ENCODE peak calls at places on chromosomes 3 and 15, in five cellular contexts. P is upper lobe of right lung, Z is ovary, K is A549, T is lower lobe of right lung. M is an unnamed sample.

GRCh38 chr15:31487811-31488436 is 161.3 kb downstream of the KLF13 start:
- DNase-seq in P (peak), Z (no peak), K (peak), T (no peak), M (no peak)

GRCh38 chr3:73716418-73716817 is 91.7 kb upstream of the PDZRN3 start:
- DNase-seq in P (no peak), Z (no peak), K (no peak), T (no peak), M (no peak)

GRCh38 chr3:50600841-50601591 is 10.6 kb downstream of the CISH start:
- DNase-seq in P (peak), Z (peak), K (peak), T (peak), M (peak)

GRCh38 chr3:66544619-66545429 is 44.0 kb upstream of the LRIG1 start:
- DNase-seq in P (no peak), Z (no peak), K (no peak), T (no peak), M (no peak)

GRCh38 chr3:131326307-131326706 is 55.3 kb upstream of the NUDT16 start:
- DNase-seq in P (no peak), Z (no peak), K (no peak), T (no peak), M (no peak)

GRCh38 chr3:194043516-194043915 is 92.4 kb upstream of the HES1 start:
- DNase-seq in P (no peak), Z (no peak), K (no peak), T (no peak), M (peak)

GRCh38 chr3:128412180-128413002 is 54.3 kb downstream of the DNAJB8 start:
- DNase-seq in P (no peak), Z (no peak), K (no peak), T (no peak), M (no peak)

GRCh38 chr3:8589880-8590556 is 54.6 kb downstream of the SSUH2 start:
- DNase-seq in P (no peak), Z (no peak), K (no peak), T (no peak), M (peak)

GRCh38 chr3:150146891-150147761 is 176.4 kb upstream of the PFN2 start:
- DNase-seq in P (no peak), Z (peak), K (no peak), T (no peak), M (peak)

GRCh38 chr3:73955671-73956070 is 330.9 kb upstream of the PDZRN3 start:
- DNase-seq in P (no peak), Z (no peak), K (no peak), T (no peak), M (no peak)

GRCh38 chr3:42961633-42962032 is 17.5 kb upstream of the GASK1A start:
- DNase-seq in P (no peak), Z (peak), K (peak), T (no peak), M (peak)

GRCh38 chr15:33458421-33458820 is 147.7 kb downstream of the RYR3 start:
- DNase-seq in P (no peak), Z (no peak), K (no peak), T (no peak), M (no peak)

GRCh38 chr3:150545419-150546225 is 674 bp downstream of the SERP1 start:
- DNase-seq in P (no peak), Z (no peak), K (peak), T (no peak), M (no peak)

GRCh38 chr3:126261037-126261436 is 80.7 kb upstream of the ALDH1L1 start:
- DNase-seq in P (peak), Z (peak), K (no peak), T (no peak), M (no peak)

GRCh38 chr3:50436063-50436674 is 67.3 kb downstream of the CACNA2D2 start:
- DNase-seq in P (peak), Z (peak), K (peak), T (peak), M (no peak)

GRCh38 chr3:114624676-114625181 is 330.9 kb downstream of the TIGIT start:
- DNase-seq in P (peak), Z (peak), K (peak), T (peak), M (peak)

GRCh38 chr15:34147371-34148140 is 45.7 kb downstream of the PGBD4 start:
- DNase-seq in P (no peak), Z (no peak), K (peak), T (no peak), M (no peak)

GRCh38 chr3:53150247-53151085 is 10.5 kb upstream of the PRKCD start:
- DNase-seq in P (peak), Z (no peak), K (peak), T (peak), M (no peak)

GRCh38 chr3:172546628-172547214 is 23.5 kb upstream of the TNFSF10 start:
- DNase-seq in P (no peak), Z (no peak), K (no peak), T (no peak), M (no peak)

GRCh38 chr15:29596266-29596665 is 226.0 kb downstream of the TJP1 start:
- DNase-seq in P (no peak), Z (no peak), K (no peak), T (no peak), M (no peak)

GRCh38 chr15:31501074-31501473 is 174.4 kb downstream of the KLF13 start:
- DNase-seq in P (no peak), Z (no peak), K (no peak), T (no peak), M (no peak)

GRCh38 chr3:117786339-117786738 is 1076.8 kb downstream of the TUSC7 start:
- DNase-seq in P (no peak), Z (no peak), K (no peak), T (no peak), M (no peak)

GRCh38 chr3:143002083-143002712 is 828 bp downstream of the U2SURP start:
- DNase-seq in P (no peak), Z (no peak), K (peak), T (no peak), M (no peak)

GRCh38 chr3:177463863-177464262 is 266.6 kb upstream of the TBL1XR1 start:
- DNase-seq in P (no peak), Z (no peak), K (no peak), T (no peak), M (no peak)

GRCh38 chr15:59532770-59533379 is 78.7 kb upstream of the GCNT3 start:
- DNase-seq in P (no peak), Z (peak), K (peak), T (no peak), M (peak)

GRCh38 chr15:51356983-51357382 is 15.5 kb downstream of the GLDN start:
- DNase-seq in P (no peak), Z (no peak), K (no peak), T (no peak), M (no peak)

GRCh38 chr3:29183346-29184087 is 97.4 kb upstream of the RBMS3 start:
- DNase-seq in P (no peak), Z (no peak), K (no peak), T (no peak), M (no peak)

GRCh38 chr3:21377366-21377765 is 373.6 kb downstream of the ZNF385D start:
- DNase-seq in P (no peak), Z (no peak), K (no peak), T (no peak), M (no peak)

GRCh38 chr3:39401983-39402382 is 4.5 kb upstream of the RPSA start:
- DNase-seq in P (no peak), Z (no peak), K (no peak), T (no peak), M (no peak)

GRCh38 chr3:5123937-5124336 is 1.8 kb downstream of the ARL8B start:
- DNase-seq in P (no peak), Z (no peak), K (no peak), T (no peak), M (no peak)

GRCh38 chr3:189961525-189962161 is 159.1 kb downstream of the P3H2 start:
- DNase-seq in P (no peak), Z (peak), K (peak), T (peak), M (peak)

GRCh38 chr15:79089890-79090486 is 592 bp downstream of the RASGRF1 start:
- DNase-seq in P (peak), Z (no peak), K (peak), T (no peak), M (no peak)

GRCh38 chr15:49225572-49226281 is 55.7 kb downstream of the GALK2 start:
- DNase-seq in P (no peak), Z (no peak), K (peak), T (no peak), M (no peak)

GRCh38 chr3:17795280-17795679 is 52.8 kb upstream of the TBC1D5 start:
- DNase-seq in P (no peak), Z (no peak), K (no peak), T (no peak), M (no peak)

GRCh38 chr15:87623832-87624231 is 632.7 kb downstream of the NTRK3 start:
- DNase-seq in P (no peak), Z (no peak), K (peak), T (no peak), M (no peak)
- TF ChIP-seq CTCF in P (no peak), Z (no peak), K (peak), T (no peak), M (no peak)

DNA sequence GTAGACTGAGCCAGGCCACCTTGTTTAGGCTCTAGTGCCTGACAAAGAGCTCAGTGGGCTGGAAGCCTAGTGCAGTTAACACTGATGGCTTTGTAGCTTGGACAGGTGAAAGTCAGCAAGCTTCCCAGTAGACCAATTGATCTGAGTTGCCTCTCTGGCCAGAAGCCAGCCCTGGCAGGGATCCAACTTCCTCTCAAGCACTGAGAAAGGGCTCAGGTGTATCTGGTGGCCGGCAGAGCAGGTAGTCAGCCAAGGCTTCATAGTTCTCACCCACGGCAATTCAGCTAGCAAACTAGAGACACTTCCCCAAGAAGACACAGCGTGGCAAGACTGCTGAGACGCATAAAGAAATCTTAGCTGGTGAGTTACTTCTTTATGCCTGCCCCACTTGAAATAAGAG is 8.3 kb upstream of the CA12 start:
- DNase-seq in P (peak), Z (peak), K (no peak), T (peak), M (no peak)
- H3K27ac ChIP-seq in P (no peak), Z (no peak), K (no peak), T (no peak), M (no peak)

GRCh38 chr3:121834079-121834730 is 655 bp downstream of the IQCB1 start:
- DNase-seq in P (no peak), Z (peak), K (no peak), T (no peak), M (no peak)

GRCh38 chr3:121839962-121840361 is 5.0 kb downstream of the EAF2 start:
- DNase-seq in P (no peak), Z (no peak), K (no peak), T (no peak), M (no peak)

GRCh38 chr3:121834734-121835709 is at the start of the genes EAF2 and IQCB1:
- DNase-seq in P (peak), Z (peak), K (peak), T (peak), M (peak)

GRCh38 chr3:121836069-121836468 is 1.1 kb downstream of the EAF2 start:
- DNase-seq in P (no peak), Z (no peak), K (no peak), T (no peak), M (no peak)
- H3K4me3 ChIP-seq in P (peak), Z (no peak), K (no peak), T (peak), M (no peak)

DNA sequence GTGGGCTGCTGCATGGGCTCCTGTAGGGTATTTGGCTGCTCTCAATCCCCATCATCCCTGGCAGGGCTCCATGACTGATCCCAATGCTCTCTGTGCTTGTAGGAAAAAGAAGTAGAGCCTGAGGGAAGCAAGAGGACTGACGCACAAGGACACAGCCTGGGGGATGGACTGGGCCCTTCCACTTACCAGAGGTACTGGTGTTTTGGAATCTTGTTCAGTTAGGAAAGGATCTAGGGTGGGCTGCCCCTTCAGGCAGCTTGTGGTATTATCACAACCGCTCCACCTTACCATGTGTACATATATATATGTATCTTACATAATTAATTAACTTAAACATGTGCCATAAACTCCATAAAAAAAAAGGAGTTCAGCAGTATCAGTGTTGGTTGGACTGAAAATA is 1.3 kb downstream of the SLC28A2 start:
- DNase-seq in P (no peak), Z (no peak), K (no peak), T (no peak), M (no peak)
- TF ChIP-seq CTCF in P (peak), Z (no peak), K (no peak), T (no peak), M (no peak)

DNA sequence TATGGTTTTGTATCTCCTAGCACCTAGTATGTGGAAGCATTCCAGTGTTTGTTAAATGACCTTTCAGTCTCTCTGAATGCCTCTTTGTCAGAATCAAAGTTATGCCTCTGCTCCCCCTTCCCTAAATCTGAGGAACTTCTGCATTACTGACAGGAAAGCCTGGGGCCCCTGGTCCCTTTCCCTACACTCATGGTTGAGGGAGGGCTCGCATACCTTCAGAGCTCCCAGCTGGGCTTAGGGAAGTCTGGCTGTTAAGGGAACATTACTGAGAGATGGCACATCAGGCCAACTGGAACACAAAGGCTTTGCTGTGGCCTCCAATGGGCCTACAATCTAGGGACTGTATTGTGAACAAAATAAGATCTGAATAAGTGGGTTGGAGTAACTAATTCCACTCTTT is 10.3 kb downstream of the PKM start:
- DNase-seq in P (no peak), Z (no peak), K (no peak), T (no peak), M (no peak)
- H3K27ac ChIP-seq in P (no peak), Z (no peak), K (no peak), T (no peak), M (no peak)

DNA sequence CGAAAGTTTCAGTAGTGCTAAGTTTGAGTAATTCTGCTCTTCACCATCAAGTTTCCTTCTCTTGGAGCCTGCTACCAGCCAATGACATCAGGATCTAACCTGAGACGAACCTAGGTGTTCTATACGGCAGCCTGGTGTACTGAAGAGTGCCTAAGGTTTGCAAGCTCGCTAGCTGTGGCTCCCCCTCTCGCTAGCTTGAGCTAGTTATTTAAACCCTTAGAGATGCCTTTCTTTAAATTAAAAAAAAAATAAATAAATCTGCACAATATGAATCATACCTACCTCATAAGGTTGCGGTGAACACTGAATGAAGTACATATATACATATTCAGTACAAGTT is 1.4 kb upstream of the COL8A1 start:
- DNase-seq in P (no peak), Z (no peak), K (no peak), T (no peak), M (peak)
- H3K4me3 ChIP-seq in P (peak), Z (peak), K (peak), T (peak), M (peak)

GRCh38 chr3:155555479-155556065 is 189.3 kb downstream of the PLCH1 start:
- DNase-seq in P (no peak), Z (no peak), K (peak), T (no peak), M (no peak)

GRCh38 chr3:155556531-155556930 is 188.3 kb downstream of the PLCH1 start:
- DNase-seq in P (no peak), Z (no peak), K (no peak), T (no peak), M (no peak)

GRCh38 chr3:155550386-155550785 is 194.5 kb downstream of the PLCH1 start:
- DNase-seq in P (no peak), Z (no peak), K (no peak), T (no peak), M (no peak)

GRCh38 chr3:155554777-155555445 is 190.0 kb downstream of the PLCH1 start:
- DNase-seq in P (no peak), Z (no peak), K (peak), T (no peak), M (no peak)

GRCh38 chr3:155553800-155554199 is 191.1 kb downstream of the PLCH1 start:
- DNase-seq in P (no peak), Z (no peak), K (no peak), T (no peak), M (no peak)
- TF ChIP-seq CTCF in P (no peak), Z (no peak), K (no peak), T (no peak), M (no peak)